ENCODE peak calls at places on chromosome 1, in ten cellular contexts. One of them, this sample, is unnamed.

GRCh38 chr1:67945733-67946374 is 104.6 kb downstream of the DIRAS3 start:
- DNase-seq in mammary epithelial cell: no peak
- DNase-seq in Calu3: no peak
- DNase-seq in testis: no peak
- DNase-seq in osteocyte: no peak
- DNase-seq in RWPE1: no peak
- DNase-seq in epithelial cell of esophagus: no peak
- DNase-seq in AG04449: no peak
- DNase-seq in H9: no peak
- DNase-seq in ovary: peak
- DNase-seq in this sample: no peak

GRCh38 chr1:45654540-45655280 is 30.9 kb upstream of the CCDC17 start:
- DNase-seq in mammary epithelial cell: peak
- DNase-seq in Calu3: no peak
- DNase-seq in testis: no peak
- DNase-seq in osteocyte: no peak
- DNase-seq in RWPE1: no peak
- DNase-seq in epithelial cell of esophagus: peak
- DNase-seq in AG04449: peak
- DNase-seq in H9: no peak
- DNase-seq in ovary: no peak
- DNase-seq in this sample: no peak

GRCh38 chr1:89070509-89070908 is 5.5 kb upstream of the GBP1 start:
- DNase-seq in mammary epithelial cell: no peak
- DNase-seq in Calu3: no peak
- DNase-seq in testis: no peak
- DNase-seq in osteocyte: no peak
- DNase-seq in RWPE1: no peak
- DNase-seq in epithelial cell of esophagus: no peak
- DNase-seq in AG04449: no peak
- DNase-seq in H9: no peak
- DNase-seq in ovary: no peak
- DNase-seq in this sample: no peak

GRCh38 chr1:115680730-115681111 is 39.0 kb downstream of the VANGL1 start:
- DNase-seq in mammary epithelial cell: no peak
- DNase-seq in Calu3: no peak
- DNase-seq in testis: no peak
- DNase-seq in osteocyte: no peak
- DNase-seq in RWPE1: no peak
- DNase-seq in epithelial cell of esophagus: no peak
- DNase-seq in AG04449: no peak
- DNase-seq in H9: no peak
- DNase-seq in ovary: no peak
- DNase-seq in this sample: no peak

GRCh38 chr1:209412036-209412435 is 171.5 kb upstream of the CAMK1G start:
- DNase-seq in mammary epithelial cell: peak
- DNase-seq in Calu3: no peak
- DNase-seq in testis: no peak
- DNase-seq in osteocyte: no peak
- DNase-seq in RWPE1: no peak
- DNase-seq in epithelial cell of esophagus: peak
- DNase-seq in AG04449: no peak
- DNase-seq in H9: no peak
- DNase-seq in ovary: no peak
- DNase-seq in this sample: no peak

GRCh38 chr1:34366875-34367624 is 190.3 kb downstream of the C1orf94 start:
- DNase-seq in mammary epithelial cell: no peak
- DNase-seq in Calu3: no peak
- DNase-seq in testis: no peak
- DNase-seq in osteocyte: peak
- DNase-seq in RWPE1: no peak
- DNase-seq in epithelial cell of esophagus: no peak
- DNase-seq in AG04449: no peak
- DNase-seq in H9: no peak
- DNase-seq in ovary: no peak
- DNase-seq in this sample: no peak

GRCh38 chr1:20112279-20113000 is 6.9 kb downstream of the PLA2G2D start:
- DNase-seq in mammary epithelial cell: peak
- DNase-seq in Calu3: no peak
- DNase-seq in testis: no peak
- DNase-seq in osteocyte: no peak
- DNase-seq in RWPE1: no peak
- DNase-seq in epithelial cell of esophagus: peak
- DNase-seq in AG04449: no peak
- DNase-seq in H9: no peak
- DNase-seq in ovary: no peak
- DNase-seq in this sample: no peak

GRCh38 chr1:61459345-61459744 is 265.6 kb downstream of the TM2D1 start:
- DNase-seq in mammary epithelial cell: no peak
- DNase-seq in Calu3: no peak
- DNase-seq in testis: no peak
- DNase-seq in osteocyte: no peak
- DNase-seq in RWPE1: no peak
- DNase-seq in epithelial cell of esophagus: no peak
- DNase-seq in AG04449: no peak
- DNase-seq in H9: no peak
- DNase-seq in ovary: no peak
- DNase-seq in this sample: peak

DNA sequence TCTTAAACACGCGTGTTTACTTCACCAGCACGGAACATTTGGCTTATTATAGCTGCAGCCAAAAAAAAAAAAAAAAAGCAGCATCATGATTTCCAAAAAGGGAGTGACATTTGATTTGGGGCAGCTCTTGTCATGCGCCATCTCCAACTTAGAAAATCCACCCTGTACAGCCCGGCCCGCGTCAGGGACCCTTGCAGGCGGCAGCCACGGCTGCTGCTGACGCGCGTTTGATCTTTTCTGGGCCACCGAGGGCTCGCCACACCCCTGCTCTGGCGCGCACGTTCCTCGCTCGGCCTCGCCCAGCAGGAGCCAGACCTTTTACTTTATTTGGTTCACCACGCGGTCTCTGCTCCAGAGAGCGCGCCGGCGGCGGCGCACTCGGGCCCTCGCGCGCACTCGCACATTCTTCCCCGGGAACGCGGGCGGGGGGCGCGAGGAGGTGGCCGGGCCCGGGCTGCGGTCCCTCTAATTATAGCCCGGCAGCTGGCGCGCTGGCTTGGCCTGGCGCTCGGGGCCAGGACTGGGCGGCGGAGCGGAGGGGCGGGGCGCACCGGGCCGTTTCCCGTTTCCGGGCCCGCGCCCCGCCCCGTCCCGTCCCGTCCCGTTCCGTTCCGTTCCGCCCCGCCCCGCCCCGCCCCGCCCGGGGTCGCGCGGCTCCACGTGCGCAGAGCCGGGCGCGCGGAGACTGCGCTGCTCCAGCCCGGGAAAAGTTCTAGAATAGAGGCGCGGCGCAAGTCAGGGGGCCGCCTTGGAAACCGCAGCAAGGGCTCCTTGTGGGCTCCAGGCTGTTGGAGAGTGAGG is 10.2 kb downstream of the IRF2BP2 start:
- DNase-seq in mammary epithelial cell: peak
- DNase-seq in Calu3: peak
- DNase-seq in testis: peak
- DNase-seq in osteocyte: peak
- DNase-seq in RWPE1: peak
- DNase-seq in epithelial cell of esophagus: peak
- DNase-seq in AG04449: no peak
- DNase-seq in H9: peak
- DNase-seq in ovary: peak
- DNase-seq in this sample: peak
- TF ChIP-seq CTCF in mammary epithelial cell: no peak
- TF ChIP-seq CTCF in Calu3: no peak
- TF ChIP-seq CTCF in testis: no peak
- TF ChIP-seq CTCF in osteocyte: no peak
- TF ChIP-seq CTCF in RWPE1: no peak
- TF ChIP-seq CTCF in epithelial cell of esophagus: no peak
- TF ChIP-seq CTCF in AG04449: no peak
- TF ChIP-seq CTCF in H9: no peak
- TF ChIP-seq CTCF in ovary: no peak
- TF ChIP-seq CTCF in this sample: no peak

GRCh38 chr1:176950736-176951308 is 213.7 kb downstream of the ASTN1 start:
- DNase-seq in mammary epithelial cell: no peak
- DNase-seq in Calu3: no peak
- DNase-seq in testis: no peak
- DNase-seq in osteocyte: no peak
- DNase-seq in RWPE1: no peak
- DNase-seq in epithelial cell of esophagus: no peak
- DNase-seq in AG04449: no peak
- DNase-seq in H9: peak
- DNase-seq in ovary: no peak
- DNase-seq in this sample: no peak

GRCh38 chr1:176957603-176958002 is 206.9 kb downstream of the ASTN1 start:
- DNase-seq in mammary epithelial cell: no peak
- DNase-seq in Calu3: no peak
- DNase-seq in testis: no peak
- DNase-seq in osteocyte: no peak
- DNase-seq in RWPE1: no peak
- DNase-seq in epithelial cell of esophagus: no peak
- DNase-seq in AG04449: no peak
- DNase-seq in H9: no peak
- DNase-seq in ovary: no peak
- DNase-seq in this sample: no peak

GRCh38 chr1:176959461-176959860 is 205.1 kb downstream of the ASTN1 start:
- DNase-seq in mammary epithelial cell: no peak
- DNase-seq in Calu3: no peak
- DNase-seq in testis: no peak
- DNase-seq in osteocyte: no peak
- DNase-seq in RWPE1: no peak
- DNase-seq in epithelial cell of esophagus: no peak
- DNase-seq in AG04449: no peak
- DNase-seq in H9: no peak
- DNase-seq in ovary: no peak
- DNase-seq in this sample: no peak

GRCh38 chr1:176949033-176949662 is 215.4 kb downstream of the ASTN1 start:
- DNase-seq in mammary epithelial cell: peak
- DNase-seq in Calu3: peak
- DNase-seq in testis: peak
- DNase-seq in osteocyte: no peak
- DNase-seq in RWPE1: peak
- DNase-seq in epithelial cell of esophagus: peak
- DNase-seq in AG04449: no peak
- DNase-seq in H9: peak
- DNase-seq in ovary: peak
- DNase-seq in this sample: no peak

DNA sequence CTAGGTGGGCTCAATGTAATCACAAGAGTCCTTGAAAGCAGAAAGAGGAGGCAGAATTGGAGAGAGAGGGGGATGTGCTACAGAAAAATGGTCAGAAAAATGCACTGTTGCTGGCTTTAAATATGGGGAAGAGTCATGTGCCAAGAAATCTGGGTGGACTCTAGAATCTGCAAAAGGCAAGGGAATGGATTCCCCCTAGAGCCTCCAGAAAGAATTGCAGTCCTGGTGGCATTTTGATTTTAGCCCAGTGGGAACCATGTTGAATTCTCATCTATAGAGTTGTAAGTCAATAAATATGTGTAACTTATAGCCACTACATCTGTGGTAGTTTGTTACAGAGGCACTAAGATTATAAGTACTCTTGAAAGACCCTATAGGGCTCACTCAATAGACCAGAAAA is 210.3 kb downstream of the ASTN1 start:
- DNase-seq in mammary epithelial cell: no peak
- DNase-seq in Calu3: no peak
- DNase-seq in testis: no peak
- DNase-seq in osteocyte: no peak
- DNase-seq in RWPE1: no peak
- DNase-seq in epithelial cell of esophagus: peak
- DNase-seq in AG04449: no peak
- DNase-seq in H9: no peak
- DNase-seq in ovary: no peak
- DNase-seq in this sample: no peak
- TF ChIP-seq CTCF in mammary epithelial cell: peak
- TF ChIP-seq CTCF in Calu3: peak
- TF ChIP-seq CTCF in testis: no peak
- TF ChIP-seq CTCF in osteocyte: no peak
- TF ChIP-seq CTCF in RWPE1: no peak
- TF ChIP-seq CTCF in epithelial cell of esophagus: peak
- TF ChIP-seq CTCF in AG04449: no peak
- TF ChIP-seq CTCF in H9: peak
- TF ChIP-seq CTCF in ovary: no peak
- TF ChIP-seq CTCF in this sample: no peak

GRCh38 chr1:180779584-180779983 is 133.1 kb upstream of the KIAA1614 start:
- DNase-seq in mammary epithelial cell: no peak
- DNase-seq in Calu3: no peak
- DNase-seq in testis: no peak
- DNase-seq in osteocyte: no peak
- DNase-seq in RWPE1: no peak
- DNase-seq in epithelial cell of esophagus: no peak
- DNase-seq in AG04449: no peak
- DNase-seq in H9: no peak
- DNase-seq in ovary: no peak
- DNase-seq in this sample: no peak

GRCh38 chr1:180781718-180782117 is 131.0 kb upstream of the KIAA1614 start:
- DNase-seq in mammary epithelial cell: no peak
- DNase-seq in Calu3: no peak
- DNase-seq in testis: no peak
- DNase-seq in osteocyte: no peak
- DNase-seq in RWPE1: no peak
- DNase-seq in epithelial cell of esophagus: no peak
- DNase-seq in AG04449: no peak
- DNase-seq in H9: no peak
- DNase-seq in ovary: no peak
- DNase-seq in this sample: no peak

GRCh38 chr1:180777072-180777689 is 135.5 kb upstream of the KIAA1614 start:
- DNase-seq in mammary epithelial cell: no peak
- DNase-seq in Calu3: no peak
- DNase-seq in testis: no peak
- DNase-seq in osteocyte: no peak
- DNase-seq in RWPE1: no peak
- DNase-seq in epithelial cell of esophagus: no peak
- DNase-seq in AG04449: no peak
- DNase-seq in H9: no peak
- DNase-seq in ovary: no peak
- DNase-seq in this sample: no peak

GRCh38 chr1:180775801-180776200 is 136.9 kb upstream of the KIAA1614 start:
- DNase-seq in mammary epithelial cell: no peak
- DNase-seq in Calu3: no peak
- DNase-seq in testis: no peak
- DNase-seq in osteocyte: no peak
- DNase-seq in RWPE1: no peak
- DNase-seq in epithelial cell of esophagus: no peak
- DNase-seq in AG04449: no peak
- DNase-seq in H9: no peak
- DNase-seq in ovary: no peak
- DNase-seq in this sample: no peak

DNA sequence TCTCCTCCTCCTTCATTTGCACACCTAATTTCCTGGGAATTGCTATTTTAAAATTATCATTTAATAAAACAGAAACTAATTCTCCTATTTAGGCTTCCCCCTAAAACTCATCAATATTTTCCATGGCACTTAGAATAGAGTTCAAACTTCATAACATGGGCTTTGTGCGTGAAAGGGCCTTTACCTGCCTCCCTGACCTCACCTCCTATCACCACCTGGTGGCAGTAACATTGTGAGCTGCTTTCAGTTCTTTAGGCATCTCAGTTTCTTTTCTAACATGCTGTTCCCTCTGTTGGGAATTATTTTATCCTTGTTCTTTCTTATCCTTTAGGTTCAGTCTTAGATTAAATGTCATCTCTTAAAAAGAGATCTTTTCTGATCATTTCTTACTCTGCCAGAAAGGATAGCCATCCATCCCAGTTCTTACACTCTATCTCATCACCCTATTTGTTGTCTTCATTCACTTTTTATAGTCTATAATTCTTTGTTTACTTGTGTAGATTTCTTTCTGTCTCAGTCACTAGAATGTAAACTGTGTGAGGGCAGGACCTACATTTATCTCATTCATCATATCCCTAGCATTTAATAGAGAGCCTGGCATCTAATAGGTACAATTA is 133.8 kb upstream of the KIAA1614 start:
- DNase-seq in mammary epithelial cell: peak
- DNase-seq in Calu3: peak
- DNase-seq in testis: no peak
- DNase-seq in osteocyte: no peak
- DNase-seq in RWPE1: peak
- DNase-seq in epithelial cell of esophagus: peak
- DNase-seq in AG04449: no peak
- DNase-seq in H9: peak
- DNase-seq in ovary: no peak
- DNase-seq in this sample: no peak
- TF ChIP-seq CTCF in mammary epithelial cell: peak
- TF ChIP-seq CTCF in Calu3: peak
- TF ChIP-seq CTCF in testis: no peak
- TF ChIP-seq CTCF in osteocyte: peak
- TF ChIP-seq CTCF in RWPE1: peak
- TF ChIP-seq CTCF in epithelial cell of esophagus: peak
- TF ChIP-seq CTCF in AG04449: no peak
- TF ChIP-seq CTCF in H9: peak
- TF ChIP-seq CTCF in ovary: no peak
- TF ChIP-seq CTCF in this sample: no peak

GRCh38 chr1:155649689-155650088 is 38.9 kb downstream of the YY1AP1 start:
- DNase-seq in mammary epithelial cell: no peak
- DNase-seq in Calu3: no peak
- DNase-seq in testis: no peak
- DNase-seq in osteocyte: no peak
- DNase-seq in RWPE1: no peak
- DNase-seq in epithelial cell of esophagus: no peak
- DNase-seq in AG04449: no peak
- DNase-seq in H9: no peak
- DNase-seq in ovary: no peak
- DNase-seq in this sample: no peak

GRCh38 chr1:155652951-155653350 is 35.6 kb downstream of the YY1AP1 start:
- DNase-seq in mammary epithelial cell: no peak
- DNase-seq in Calu3: no peak
- DNase-seq in testis: no peak
- DNase-seq in osteocyte: no peak
- DNase-seq in RWPE1: no peak
- DNase-seq in epithelial cell of esophagus: no peak
- DNase-seq in AG04449: no peak
- DNase-seq in H9: no peak
- DNase-seq in ovary: no peak
- DNase-seq in this sample: no peak

GRCh38 chr1:155648207-155649147 is 38.5 kb downstream of the MSTO1 start:
- DNase-seq in mammary epithelial cell: peak
- DNase-seq in Calu3: peak
- DNase-seq in testis: no peak
- DNase-seq in osteocyte: no peak
- DNase-seq in RWPE1: peak
- DNase-seq in epithelial cell of esophagus: peak
- DNase-seq in AG04449: peak
- DNase-seq in H9: peak
- DNase-seq in ovary: no peak
- DNase-seq in this sample: no peak

GRCh38 chr1:155650231-155650757 is 38.3 kb downstream of the YY1AP1 start:
- DNase-seq in mammary epithelial cell: no peak
- DNase-seq in Calu3: no peak
- DNase-seq in testis: no peak
- DNase-seq in osteocyte: no peak
- DNase-seq in RWPE1: no peak
- DNase-seq in epithelial cell of esophagus: no peak
- DNase-seq in AG04449: no peak
- DNase-seq in H9: no peak
- DNase-seq in ovary: no peak
- DNase-seq in this sample: no peak

GRCh38 chr1:155651861-155652661 is 36.5 kb downstream of the YY1AP1 start:
- DNase-seq in mammary epithelial cell: peak
- DNase-seq in Calu3: no peak
- DNase-seq in testis: no peak
- DNase-seq in osteocyte: no peak
- DNase-seq in RWPE1: peak
- DNase-seq in epithelial cell of esophagus: peak
- DNase-seq in AG04449: no peak
- DNase-seq in H9: no peak
- DNase-seq in ovary: no peak
- DNase-seq in this sample: no peak
- TF ChIP-seq CTCF in mammary epithelial cell: no peak
- TF ChIP-seq CTCF in Calu3: no peak
- TF ChIP-seq CTCF in testis: no peak
- TF ChIP-seq CTCF in osteocyte: no peak
- TF ChIP-seq CTCF in RWPE1: no peak
- TF ChIP-seq CTCF in epithelial cell of esophagus: no peak
- TF ChIP-seq CTCF in AG04449: no peak
- TF ChIP-seq CTCF in H9: no peak
- TF ChIP-seq CTCF in ovary: no peak
- TF ChIP-seq CTCF in this sample: no peak